ENCODE peak calls at places on chromosomes 7 and 10, in eight cellular contexts. F, W, N, Q, T, L, B and P are unnamed samples.

GRCh38 chr7:99459087-99459486 is 6.9 kb downstream of the ATP5MF start:
- DNase-seq in N (no peak), W (peak; percentile 44), Q (peak; percentile 56), L (no peak), T (peak; percentile 71), B (peak; percentile 53), F (no peak), P (no peak)

GRCh38 chr7:117211614-117212013 is 111.2 kb downstream of the WNT2 start:
- DNase-seq in T (no peak), F (no peak), N (no peak), L (no peak), W (no peak), Q (no peak), B (no peak), P (no peak)

GRCh38 chr10:15877836-15878576 is 17.7 kb upstream of the MINDY3 start:
- DNase-seq in L (no peak), B (no peak), Q (no peak), N (no peak), W (no peak), T (peak; percentile 55), F (no peak), P (no peak)

GRCh38 chr7:150962285-150962742 is 15.8 kb downstream of the KCNH2 start:
- DNase-seq in T (no peak), F (no peak), W (no peak), B (no peak), L (no peak), Q (no peak), N (no peak), P (no peak)

GRCh38 chr7:129298268-129298893 is 73.6 kb downstream of the AHCYL2 start:
- DNase-seq in B (peak; percentile 73), F (no peak), W (peak; percentile 61), L (peak; percentile 45), T (no peak), N (no peak), Q (peak; percentile 38), P (peak; percentile 83)

GRCh38 chr7:4634166-4634565 is 47.9 kb upstream of the FOXK1 start:
- DNase-seq in F (no peak), Q (no peak), B (no peak), L (no peak), N (no peak), W (no peak), T (no peak), P (no peak)

GRCh38 chr7:22696672-22697071 is 30.3 kb upstream of the IL6 start:
- DNase-seq in W (no peak), T (no peak), Q (no peak), F (no peak), B (no peak), L (no peak), N (no peak), P (no peak)

GRCh38 chr7:122762071-122762470 is 59.3 kb upstream of the RNF148 start:
- DNase-seq in F (no peak), T (no peak), L (no peak), B (no peak), N (no peak), W (no peak), Q (no peak), P (no peak)

GRCh38 chr10:88974446-88975376 is 15.9 kb upstream of the FAS start:
- DNase-seq in N (no peak), F (no peak), W (no peak), T (no peak), L (no peak), Q (no peak), B (peak; percentile 36), P (no peak)

GRCh38 chr10:110568055-110568735 is 700 bp downstream of the SMC3 start:
- DNase-seq in Q (peak; percentile 51), B (peak; percentile 58), T (peak; percentile 48), L (peak; percentile 57), N (peak; percentile 2), W (no peak), F (no peak), P (peak; percentile 25)

GRCh38 chr10:62045765-62046521 is 144.4 kb downstream of the ARID5B start:
- DNase-seq in L (no peak), N (no peak), T (no peak), Q (no peak), F (no peak), W (no peak), B (peak; percentile 16), P (peak; percentile 35)

GRCh38 chr7:37234928-37235327 is 213.7 kb downstream of the ELMO1 start:
- DNase-seq in L (no peak), F (no peak), N (no peak), Q (peak; percentile 14), T (no peak), W (no peak), B (peak; percentile 19), P (no peak)

GRCh38 chr10:1395025-1395981 is 339.1 kb downstream of the WDR37 start:
- DNase-seq in F (no peak), B (no peak), W (no peak), L (no peak), N (no peak), T (no peak), Q (no peak), P (no peak)

GRCh38 chr7:10315881-10316280 is 657.8 kb upstream of the PHF14 start:
- DNase-seq in Q (no peak), B (no peak), N (no peak), T (no peak), F (no peak), L (no peak), W (no peak), P (no peak)

GRCh38 chr10:102608487-102608886 is 35.8 kb upstream of the TRIM8 start:
- DNase-seq in B (no peak), F (no peak), Q (no peak), L (peak; percentile 74), T (no peak), W (no peak), N (no peak), P (no peak)

GRCh38 chr10:108250954-108251620 is 1086.6 kb upstream of the SORCS1 start:
- DNase-seq in T (no peak), F (no peak), Q (no peak), W (no peak), L (no peak), N (no peak), B (no peak), P (no peak)

GRCh38 chr10:108254089-108254488 is 1089.6 kb upstream of the SORCS1 start:
- DNase-seq in B (no peak), W (no peak), T (no peak), N (no peak), Q (no peak), F (no peak), L (no peak), P (no peak)

GRCh38 chr10:108244443-108245228 is 1080.1 kb upstream of the SORCS1 start:
- DNase-seq in N (no peak), Q (no peak), F (no peak), W (no peak), T (peak; percentile 38), L (no peak), B (no peak), P (no peak)

GRCh38 chr10:108249940-108250339 is 1085.4 kb upstream of the SORCS1 start:
- DNase-seq in Q (peak; percentile 15), T (no peak), W (no peak), B (peak; percentile 7), N (no peak), L (no peak), F (no peak), P (no peak)
- TF ChIP-seq CTCF in Q (peak; percentile 38), T (peak; percentile 62), W (no peak), B (peak; percentile 30), N (no peak), L (no peak), F (no peak), P (no peak)

GRCh38 chr7:158646766-158647474 is 57.7 kb downstream of the NCAPG2 start:
- DNase-seq in N (no peak), T (peak; percentile 61), L (no peak), F (no peak), Q (no peak), B (peak; percentile 30), W (no peak), P (no peak)

GRCh38 chr7:158648787-158649186 is 55.8 kb downstream of the NCAPG2 start:
- DNase-seq in L (no peak), N (no peak), W (no peak), F (no peak), Q (no peak), T (no peak), B (no peak), P (no peak)

GRCh38 chr7:158648168-158648567 is 56.4 kb downstream of the NCAPG2 start:
- DNase-seq in F (no peak), W (no peak), B (no peak), T (no peak), L (no peak), Q (no peak), N (no peak), P (no peak)

GRCh38 chr7:158645842-158646241 is 58.2 kb upstream of the PTPRN2 start:
- DNase-seq in N (no peak), L (no peak), T (no peak), W (no peak), Q (no peak), F (no peak), B (no peak), P (no peak)

GRCh38 chr7:158647475-158647792 is 57.2 kb downstream of the NCAPG2 start:
- DNase-seq in F (no peak), N (no peak), L (no peak), Q (no peak), T (no peak), W (no peak), B (no peak), P (no peak)
- TF ChIP-seq CTCF in F (no peak), N (no peak), L (no peak), Q (no peak), T (no peak), W (no peak), B (no peak), P (no peak)

GRCh38 chr10:128660726-128661125 is 534.5 kb upstream of the MKI67 start:
- DNase-seq in F (no peak), N (no peak), Q (no peak), W (no peak), B (no peak), T (no peak), L (no peak), P (no peak)
- TF ChIP-seq CTCF in F (no peak), N (no peak), Q (no peak), W (no peak), B (no peak), T (peak; percentile 17), L (no peak), P (no peak)

DNA sequence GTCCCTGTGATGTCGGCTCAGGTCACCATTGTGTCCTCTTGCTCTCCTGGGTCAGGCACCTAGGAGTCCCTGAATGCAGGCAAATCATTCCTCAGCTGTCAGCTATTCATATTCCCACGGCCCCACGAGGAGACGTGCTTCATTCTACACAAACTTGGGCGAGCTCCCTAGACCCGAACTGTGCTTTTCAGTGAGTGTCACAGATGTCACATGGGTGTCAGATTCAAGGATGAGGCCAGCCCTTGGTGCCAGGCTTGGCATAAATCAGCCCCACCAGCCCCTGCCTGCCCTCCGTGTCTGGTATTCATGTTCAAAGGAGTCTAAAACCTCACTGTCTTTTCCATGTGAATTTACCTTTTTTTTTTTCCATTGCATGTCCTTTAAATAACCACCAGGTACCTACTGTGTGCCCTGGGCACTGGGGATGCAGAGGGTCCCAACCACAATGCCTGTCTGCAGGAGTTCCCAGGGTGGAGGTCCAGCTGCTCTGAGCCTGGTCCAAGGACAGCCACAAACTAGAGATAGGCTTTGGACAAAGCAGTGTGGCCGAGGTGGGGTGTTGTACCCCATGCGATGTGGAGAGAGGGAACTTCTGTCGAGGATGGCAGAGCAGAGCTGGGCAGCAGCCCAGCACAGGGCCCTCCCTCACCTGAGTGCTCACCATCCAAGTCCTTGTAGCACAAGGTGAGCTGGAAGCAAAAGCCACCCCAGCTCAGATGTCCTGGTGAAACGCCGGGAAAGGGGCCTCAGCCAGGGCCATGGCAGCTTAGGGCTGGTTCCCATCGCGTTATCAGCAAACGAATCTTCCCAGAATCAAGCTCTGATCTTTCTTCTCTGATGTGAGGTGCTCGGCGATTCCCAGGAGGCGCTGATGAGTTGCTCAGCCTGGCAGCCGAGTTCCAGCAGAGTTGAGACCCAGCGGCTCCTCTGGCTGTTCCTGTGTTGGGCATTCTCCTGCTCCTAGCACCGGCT is 611.9 kb downstream of the PTPRN2 start:
- DNase-seq in N (no peak), F (no peak), W (peak; percentile 15), B (no peak), Q (no peak), T (peak; percentile 32), L (no peak), P (no peak)
- TF ChIP-seq CTCF in N (no peak), F (no peak), W (no peak), B (no peak), Q (no peak), T (peak; percentile 48), L (no peak), P (no peak)